ENCODE peak calls at places on chromosome 18, in ten cellular contexts. One of them, this sample, is unnamed.

GRCh38 chr18:6441201-6441600 is 26.5 kb upstream of the L3MBTL4 start:
- DNase-seq in sigmoid colon: no peak
- DNase-seq in AG09309: no peak
- DNase-seq in endothelial cell of umbilical vein: no peak
- DNase-seq in RWPE2: no peak
- DNase-seq in GM12878: no peak
- DNase-seq in fibroblast of mammary gland: no peak
- DNase-seq in choroid plexus epithelial cell: peak; percentile 5
- DNase-seq in AG10803: peak; percentile 1
- DNase-seq in tibial artery: no peak
- DNase-seq in this sample: no peak

GRCh38 chr18:51185075-51185474 is 12.4 kb downstream of the MEX3C start:
- DNase-seq in sigmoid colon: no peak
- DNase-seq in AG09309: no peak
- DNase-seq in endothelial cell of umbilical vein: no peak
- DNase-seq in RWPE2: no peak
- DNase-seq in GM12878: no peak
- DNase-seq in fibroblast of mammary gland: peak; percentile 10
- DNase-seq in choroid plexus epithelial cell: peak; percentile 18
- DNase-seq in AG10803: no peak
- DNase-seq in tibial artery: no peak
- DNase-seq in this sample: no peak

GRCh38 chr18:39494211-39494896 is 1928.8 kb upstream of the CELF4 start:
- DNase-seq in sigmoid colon: no peak
- DNase-seq in AG09309: no peak
- DNase-seq in endothelial cell of umbilical vein: peak; percentile 15
- DNase-seq in RWPE2: no peak
- DNase-seq in GM12878: no peak
- DNase-seq in fibroblast of mammary gland: no peak
- DNase-seq in choroid plexus epithelial cell: no peak
- DNase-seq in AG10803: no peak
- DNase-seq in tibial artery: no peak
- DNase-seq in this sample: no peak

GRCh38 chr18:73564073-73564472 is 583.6 kb downstream of the FBXO15 start:
- DNase-seq in sigmoid colon: no peak
- DNase-seq in AG09309: peak; percentile 34
- DNase-seq in endothelial cell of umbilical vein: no peak
- DNase-seq in RWPE2: no peak
- DNase-seq in GM12878: no peak
- DNase-seq in fibroblast of mammary gland: peak; percentile 95
- DNase-seq in choroid plexus epithelial cell: peak; percentile 72
- DNase-seq in AG10803: peak; percentile 71
- DNase-seq in tibial artery: no peak
- DNase-seq in this sample: peak; percentile 93

GRCh38 chr18:47560693-47561092 is 309.2 kb upstream of the SKOR2 start:
- DNase-seq in sigmoid colon: no peak
- DNase-seq in AG09309: no peak
- DNase-seq in endothelial cell of umbilical vein: no peak
- DNase-seq in RWPE2: no peak
- DNase-seq in GM12878: no peak
- DNase-seq in fibroblast of mammary gland: no peak
- DNase-seq in choroid plexus epithelial cell: no peak
- DNase-seq in AG10803: no peak
- DNase-seq in tibial artery: no peak
- DNase-seq in this sample: no peak

GRCh38 chr18:74290831-74291770 is 662 bp downstream of the CYB5A start:
- DNase-seq in sigmoid colon: peak; percentile 72
- DNase-seq in AG09309: no peak
- DNase-seq in endothelial cell of umbilical vein: no peak
- DNase-seq in RWPE2: no peak
- DNase-seq in GM12878: no peak
- DNase-seq in fibroblast of mammary gland: no peak
- DNase-seq in choroid plexus epithelial cell: no peak
- DNase-seq in AG10803: no peak
- DNase-seq in tibial artery: no peak
- DNase-seq in this sample: peak; percentile 20

GRCh38 chr18:27411911-27412310 is 226.8 kb upstream of the CHST9 start:
- DNase-seq in sigmoid colon: no peak
- DNase-seq in AG09309: no peak
- DNase-seq in endothelial cell of umbilical vein: no peak
- DNase-seq in RWPE2: no peak
- DNase-seq in GM12878: no peak
- DNase-seq in fibroblast of mammary gland: peak; percentile 6
- DNase-seq in choroid plexus epithelial cell: peak; percentile 21
- DNase-seq in AG10803: no peak
- DNase-seq in tibial artery: no peak
- DNase-seq in this sample: peak; percentile 1

GRCh38 chr18:54278615-54279014 is 9.3 kb downstream of the POLI start:
- DNase-seq in sigmoid colon: no peak
- DNase-seq in AG09309: no peak
- DNase-seq in endothelial cell of umbilical vein: no peak
- DNase-seq in RWPE2: no peak
- DNase-seq in GM12878: no peak
- DNase-seq in fibroblast of mammary gland: no peak
- DNase-seq in choroid plexus epithelial cell: peak; percentile 20
- DNase-seq in AG10803: no peak
- DNase-seq in tibial artery: no peak
- DNase-seq in this sample: no peak

GRCh38 chr18:10660485-10660884 is 134.7 kb downstream of the NAPG start:
- DNase-seq in sigmoid colon: no peak
- DNase-seq in AG09309: peak; percentile 35
- DNase-seq in endothelial cell of umbilical vein: no peak
- DNase-seq in RWPE2: no peak
- DNase-seq in GM12878: peak; percentile 24
- DNase-seq in fibroblast of mammary gland: peak; percentile 83
- DNase-seq in choroid plexus epithelial cell: peak; percentile 89
- DNase-seq in AG10803: peak; percentile 64
- DNase-seq in tibial artery: peak; percentile 60
- DNase-seq in this sample: peak; percentile 61

GRCh38 chr18:58135806-58136331 is 91.8 kb downstream of the NEDD4L start:
- DNase-seq in sigmoid colon: no peak
- DNase-seq in AG09309: peak; percentile 24
- DNase-seq in endothelial cell of umbilical vein: peak; percentile 69
- DNase-seq in RWPE2: no peak
- DNase-seq in GM12878: peak; percentile 45
- DNase-seq in fibroblast of mammary gland: peak; percentile 77
- DNase-seq in choroid plexus epithelial cell: peak; percentile 87
- DNase-seq in AG10803: peak; percentile 68
- DNase-seq in tibial artery: peak; percentile 31
- DNase-seq in this sample: peak; percentile 77

GRCh38 chr18:7730682-7731081 is 163.6 kb downstream of the PTPRM start:
- DNase-seq in sigmoid colon: no peak
- DNase-seq in AG09309: no peak
- DNase-seq in endothelial cell of umbilical vein: no peak
- DNase-seq in RWPE2: no peak
- DNase-seq in GM12878: no peak
- DNase-seq in fibroblast of mammary gland: no peak
- DNase-seq in choroid plexus epithelial cell: no peak
- DNase-seq in AG10803: no peak
- DNase-seq in tibial artery: no peak
- DNase-seq in this sample: no peak

GRCh38 chr18:59140287-59140885 is 702 bp downstream of the SEC11C start:
- DNase-seq in sigmoid colon: peak; percentile 64
- DNase-seq in AG09309: no peak
- DNase-seq in endothelial cell of umbilical vein: peak; percentile 42
- DNase-seq in RWPE2: no peak
- DNase-seq in GM12878: no peak
- DNase-seq in fibroblast of mammary gland: peak; percentile 27
- DNase-seq in choroid plexus epithelial cell: peak; percentile 47
- DNase-seq in AG10803: peak; percentile 39
- DNase-seq in tibial artery: no peak
- DNase-seq in this sample: peak; percentile 45

GRCh38 chr18:53795061-53795460 is 429.4 kb downstream of the MBD2 start:
- DNase-seq in sigmoid colon: no peak
- DNase-seq in AG09309: no peak
- DNase-seq in endothelial cell of umbilical vein: no peak
- DNase-seq in RWPE2: no peak
- DNase-seq in GM12878: no peak
- DNase-seq in fibroblast of mammary gland: peak; percentile 73
- DNase-seq in choroid plexus epithelial cell: peak; percentile 66
- DNase-seq in AG10803: no peak
- DNase-seq in tibial artery: no peak
- DNase-seq in this sample: peak; percentile 62

GRCh38 chr18:51135795-51136194 is 61.7 kb downstream of the MEX3C start:
- DNase-seq in sigmoid colon: no peak
- DNase-seq in AG09309: no peak
- DNase-seq in endothelial cell of umbilical vein: no peak
- DNase-seq in RWPE2: no peak
- DNase-seq in GM12878: no peak
- DNase-seq in fibroblast of mammary gland: no peak
- DNase-seq in choroid plexus epithelial cell: no peak
- DNase-seq in AG10803: no peak
- DNase-seq in tibial artery: no peak
- DNase-seq in this sample: no peak

GRCh38 chr18:60024857-60025256 is 125.1 kb downstream of the PMAIP1 start:
- DNase-seq in sigmoid colon: no peak
- DNase-seq in AG09309: no peak
- DNase-seq in endothelial cell of umbilical vein: no peak
- DNase-seq in RWPE2: no peak
- DNase-seq in GM12878: no peak
- DNase-seq in fibroblast of mammary gland: peak; percentile 10
- DNase-seq in choroid plexus epithelial cell: peak; percentile 23
- DNase-seq in AG10803: no peak
- DNase-seq in tibial artery: no peak
- DNase-seq in this sample: peak; percentile 26

GRCh38 chr18:58608216-58608615 is 20.7 kb downstream of the ALPK2 start:
- DNase-seq in sigmoid colon: no peak
- DNase-seq in AG09309: no peak
- DNase-seq in endothelial cell of umbilical vein: no peak
- DNase-seq in RWPE2: no peak
- DNase-seq in GM12878: no peak
- DNase-seq in fibroblast of mammary gland: no peak
- DNase-seq in choroid plexus epithelial cell: no peak
- DNase-seq in AG10803: peak; percentile 37
- DNase-seq in tibial artery: no peak
- DNase-seq in this sample: no peak

GRCh38 chr18:939167-939566 is 34.5 kb downstream of the ADCYAP1 start:
- DNase-seq in sigmoid colon: no peak
- DNase-seq in AG09309: no peak
- DNase-seq in endothelial cell of umbilical vein: no peak
- DNase-seq in RWPE2: no peak
- DNase-seq in GM12878: no peak
- DNase-seq in fibroblast of mammary gland: no peak
- DNase-seq in choroid plexus epithelial cell: peak; percentile 20
- DNase-seq in AG10803: no peak
- DNase-seq in tibial artery: no peak
- DNase-seq in this sample: no peak

GRCh38 chr18:3117493-3118192 is 102.1 kb downstream of the MYOM1 start:
- DNase-seq in sigmoid colon: no peak
- DNase-seq in AG09309: no peak
- DNase-seq in endothelial cell of umbilical vein: no peak
- DNase-seq in RWPE2: no peak
- DNase-seq in GM12878: no peak
- DNase-seq in fibroblast of mammary gland: peak; percentile 14
- DNase-seq in choroid plexus epithelial cell: peak; percentile 5
- DNase-seq in AG10803: peak; percentile 6
- DNase-seq in tibial artery: no peak
- DNase-seq in this sample: no peak

GRCh38 chr18:68847219-68847860 is 49.5 kb downstream of the CCDC102B start:
- DNase-seq in sigmoid colon: no peak
- DNase-seq in AG09309: no peak
- DNase-seq in endothelial cell of umbilical vein: peak; percentile 64
- DNase-seq in RWPE2: no peak
- DNase-seq in GM12878: no peak
- DNase-seq in fibroblast of mammary gland: peak; percentile 69
- DNase-seq in choroid plexus epithelial cell: peak; percentile 71
- DNase-seq in AG10803: peak; percentile 48
- DNase-seq in tibial artery: no peak
- DNase-seq in this sample: peak; percentile 75
- TF ChIP-seq CTCF in sigmoid colon: peak; percentile 35
- TF ChIP-seq CTCF in AG09309: peak; percentile 58
- TF ChIP-seq CTCF in endothelial cell of umbilical vein: peak; percentile 45
- TF ChIP-seq CTCF in RWPE2: peak; percentile 95
- TF ChIP-seq CTCF in GM12878: peak; percentile 46
- TF ChIP-seq CTCF in fibroblast of mammary gland: peak; percentile 80
- TF ChIP-seq CTCF in choroid plexus epithelial cell: peak; percentile 68
- TF ChIP-seq CTCF in AG10803: peak; percentile 72
- TF ChIP-seq CTCF in tibial artery: peak; percentile 45
- TF ChIP-seq CTCF in this sample: peak; percentile 70

DNA sequence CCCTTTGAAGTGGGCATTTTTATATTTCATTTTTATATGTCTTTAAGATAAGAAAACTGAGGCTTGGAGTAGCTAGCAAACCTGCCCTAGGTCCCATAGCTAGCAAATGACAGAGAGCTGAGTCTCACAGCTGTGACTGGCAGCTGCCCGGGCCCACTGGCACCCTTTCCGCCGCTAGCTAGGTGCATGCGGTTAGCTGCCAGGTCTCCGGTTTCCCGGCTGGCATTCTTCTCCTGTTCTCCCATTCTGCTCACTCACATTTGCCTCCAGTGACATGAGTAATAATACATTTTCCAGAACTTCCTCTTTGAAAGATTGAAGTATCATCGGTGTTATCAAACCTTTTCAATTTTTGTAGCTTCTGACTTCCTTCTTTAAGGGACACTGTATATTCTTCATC is 38.7 kb downstream of the MTCL1 start:
- DNase-seq in sigmoid colon: no peak
- DNase-seq in AG09309: no peak
- DNase-seq in endothelial cell of umbilical vein: no peak
- DNase-seq in RWPE2: no peak
- DNase-seq in GM12878: no peak
- DNase-seq in fibroblast of mammary gland: no peak
- DNase-seq in choroid plexus epithelial cell: no peak
- DNase-seq in AG10803: no peak
- DNase-seq in tibial artery: no peak
- DNase-seq in this sample: no peak
- H3K4me3 ChIP-seq in sigmoid colon: no peak overlapping the region
- H3K4me3 ChIP-seq in AG09309: no peak overlapping the region
- H3K4me3 ChIP-seq in endothelial cell of umbilical vein: no peak overlapping the region
- H3K4me3 ChIP-seq in RWPE2: no peak overlapping the region
- H3K4me3 ChIP-seq in GM12878: no peak overlapping the region
- H3K4me3 ChIP-seq in fibroblast of mammary gland: no peak overlapping the region
- H3K4me3 ChIP-seq in choroid plexus epithelial cell: no peak overlapping the region
- H3K4me3 ChIP-seq in AG10803: no peak overlapping the region
- H3K4me3 ChIP-seq in tibial artery: no peak overlapping the region
- H3K4me3 ChIP-seq in this sample: no peak overlapping the region

DNA sequence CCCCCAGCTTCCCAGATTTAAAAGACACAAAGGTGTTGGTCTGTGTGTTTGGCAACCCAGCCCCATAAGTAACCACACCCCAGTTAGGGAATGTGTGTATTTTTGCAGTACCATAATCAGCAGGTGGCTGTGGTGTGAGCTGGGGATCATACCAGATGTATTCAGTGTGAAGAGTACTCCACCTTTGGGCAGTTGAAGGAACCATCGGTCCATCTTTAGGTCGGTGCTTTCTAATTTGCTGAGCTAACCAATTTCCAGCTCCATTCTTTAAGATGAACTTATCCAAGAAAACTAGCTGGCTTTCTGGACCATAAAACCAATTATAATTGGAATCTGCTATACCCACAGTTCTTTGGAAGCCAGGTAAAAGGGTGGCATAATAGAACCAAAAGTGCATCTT is 3.2 kb downstream of the DSEL start:
- DNase-seq in sigmoid colon: no peak
- DNase-seq in AG09309: no peak
- DNase-seq in endothelial cell of umbilical vein: peak; percentile 2
- DNase-seq in RWPE2: no peak
- DNase-seq in GM12878: no peak
- DNase-seq in fibroblast of mammary gland: no peak
- DNase-seq in choroid plexus epithelial cell: peak; percentile 73
- DNase-seq in AG10803: no peak
- DNase-seq in tibial artery: no peak
- DNase-seq in this sample: peak; percentile 38
- TF ChIP-seq CTCF in sigmoid colon: no peak
- TF ChIP-seq CTCF in AG09309: peak; percentile 18
- TF ChIP-seq CTCF in endothelial cell of umbilical vein: no peak
- TF ChIP-seq CTCF in RWPE2: peak; percentile 13
- TF ChIP-seq CTCF in GM12878: no peak
- TF ChIP-seq CTCF in fibroblast of mammary gland: no peak
- TF ChIP-seq CTCF in choroid plexus epithelial cell: peak; percentile 59
- TF ChIP-seq CTCF in AG10803: no peak
- TF ChIP-seq CTCF in tibial artery: no peak
- TF ChIP-seq CTCF in this sample: peak; percentile 11

GRCh38 chr18:49359732-49360444 is 100.6 kb downstream of the DYM start:
- DNase-seq in sigmoid colon: no peak
- DNase-seq in AG09309: peak; percentile 55
- DNase-seq in endothelial cell of umbilical vein: no peak
- DNase-seq in RWPE2: no peak
- DNase-seq in GM12878: peak; percentile 27
- DNase-seq in fibroblast of mammary gland: peak; percentile 65
- DNase-seq in choroid plexus epithelial cell: peak; percentile 72
- DNase-seq in AG10803: peak; percentile 87
- DNase-seq in tibial artery: no peak
- DNase-seq in this sample: peak; percentile 66
- H3K4me3 ChIP-seq in sigmoid colon: no peak overlapping the region
- H3K4me3 ChIP-seq in AG09309: no peak overlapping the region
- H3K4me3 ChIP-seq in endothelial cell of umbilical vein: no peak overlapping the region
- H3K4me3 ChIP-seq in RWPE2: no peak overlapping the region
- H3K4me3 ChIP-seq in GM12878: no peak overlapping the region
- H3K4me3 ChIP-seq in fibroblast of mammary gland: no peak overlapping the region
- H3K4me3 ChIP-seq in choroid plexus epithelial cell: no peak overlapping the region
- H3K4me3 ChIP-seq in AG10803: no peak overlapping the region
- H3K4me3 ChIP-seq in tibial artery: no peak overlapping the region
- H3K4me3 ChIP-seq in this sample: no peak overlapping the region

This sample was measured in fibroblast of pulmonary artery.